ENCODE peak calls at places on chromosomes 12 and 14, in four cellular contexts. One of them, this sample, is unnamed.
A peak's percentile ranks its signal among the peaks of the same experiment; 100 is the strongest.

GRCh38 chr14:26528415-26529182 is 69.2 kb downstream of the NOVA1 start:
- DNase-seq in neuronal stem cell: no peak
- DNase-seq in IMR-90: peak; percentile 15
- DNase-seq in mesendoderm: no peak
- DNase-seq in this sample: no peak

GRCh38 chr14:70780396-70781075 is 28.8 kb downstream of the MAP3K9 start:
- DNase-seq in neuronal stem cell: no peak
- DNase-seq in IMR-90: no peak
- DNase-seq in mesendoderm: no peak
- DNase-seq in this sample: no peak

GRCh38 chr14:35988972-35989690 is 163.0 kb downstream of the BRMS1L start:
- DNase-seq in neuronal stem cell: no peak
- DNase-seq in IMR-90: no peak
- DNase-seq in mesendoderm: no peak
- DNase-seq in this sample: no peak

GRCh38 chr14:100640481-100641273 is 53.5 kb upstream of the BEGAIN start:
- DNase-seq in neuronal stem cell: no peak
- DNase-seq in IMR-90: peak; percentile 28
- DNase-seq in mesendoderm: no peak
- DNase-seq in this sample: no peak

GRCh38 chr14:105075364-105076295 is 10.4 kb upstream of the GPR132 start:
- DNase-seq in neuronal stem cell: no peak
- DNase-seq in IMR-90: peak; percentile 52
- DNase-seq in mesendoderm: peak; percentile 70
- DNase-seq in this sample: peak; percentile 69

GRCh38 chr14:60265163-60265562 is 16.1 kb downstream of the PPM1A start:
- DNase-seq in neuronal stem cell: no peak
- DNase-seq in IMR-90: no peak
- DNase-seq in mesendoderm: no peak
- DNase-seq in this sample: no peak

GRCh38 chr14:68824517-68825347 is 31.9 kb upstream of the ZFP36L1 start:
- DNase-seq in neuronal stem cell: peak; percentile 66
- DNase-seq in IMR-90: peak; percentile 62
- DNase-seq in mesendoderm: peak; percentile 91
- DNase-seq in this sample: peak; percentile 92

GRCh38 chr14:93068721-93069120 is 47.0 kb downstream of the ITPK1 start:
- DNase-seq in neuronal stem cell: no peak
- DNase-seq in IMR-90: no peak
- DNase-seq in mesendoderm: no peak
- DNase-seq in this sample: no peak

GRCh38 chr14:77542349-77543239 is 44.0 kb upstream of the ISM2 start:
- DNase-seq in neuronal stem cell: no peak
- DNase-seq in IMR-90: no peak
- DNase-seq in mesendoderm: peak; percentile 10
- DNase-seq in this sample: no peak

GRCh38 chr14:22570132-22570949 is 18.7 kb downstream of the DAD1 start:
- DNase-seq in neuronal stem cell: peak; percentile 91
- DNase-seq in IMR-90: peak; percentile 82
- DNase-seq in mesendoderm: peak; percentile 98
- DNase-seq in this sample: peak; percentile 90

GRCh38 chr12:96907681-96908163 is 665 bp downstream of the NEDD1 start:
- DNase-seq in neuronal stem cell: peak; percentile 37
- DNase-seq in IMR-90: peak; percentile 25
- DNase-seq in mesendoderm: peak; percentile 70
- DNase-seq in this sample: peak; percentile 52

GRCh38 chr12:76422154-76422877 is 74.1 kb upstream of the BBS10 start:
- DNase-seq in neuronal stem cell: no peak
- DNase-seq in IMR-90: peak; percentile 10
- DNase-seq in mesendoderm: no peak
- DNase-seq in this sample: no peak

GRCh38 chr14:39181026-39181692 is 6.1 kb downstream of the PNN start:
- DNase-seq in neuronal stem cell: no peak
- DNase-seq in IMR-90: no peak
- DNase-seq in mesendoderm: no peak
- DNase-seq in this sample: no peak

GRCh38 chr12:112349440-112349839 is 32.8 kb downstream of the HECTD4 start:
- DNase-seq in neuronal stem cell: no peak
- DNase-seq in IMR-90: peak; percentile 41
- DNase-seq in mesendoderm: no peak
- DNase-seq in this sample: no peak

GRCh38 chr12:26097046-26097878 is 27.6 kb downstream of the BHLHE41 start:
- DNase-seq in neuronal stem cell: peak; percentile 63
- DNase-seq in IMR-90: peak; percentile 76
- DNase-seq in mesendoderm: peak; percentile 79
- DNase-seq in this sample: peak; percentile 80

GRCh38 chr12:107670999-107671643 is 14.5 kb upstream of the PWP1 start:
- DNase-seq in neuronal stem cell: no peak
- DNase-seq in IMR-90: peak; percentile 7
- DNase-seq in mesendoderm: peak; percentile 67
- DNase-seq in this sample: peak; percentile 86

GRCh38 chr12:52239767-52240166 is 6.7 kb downstream of the KRT7 start:
- DNase-seq in neuronal stem cell: no peak
- DNase-seq in IMR-90: no peak
- DNase-seq in mesendoderm: no peak
- DNase-seq in this sample: no peak

GRCh38 chr14:104211242-104211641 is 72.9 kb downstream of the KIF26A start:
- DNase-seq in neuronal stem cell: no peak
- DNase-seq in IMR-90: no peak
- DNase-seq in mesendoderm: no peak
- DNase-seq in this sample: no peak

GRCh38 chr14:75999511-76000190 is 14.1 kb downstream of the IFT43 start:
- DNase-seq in neuronal stem cell: no peak
- DNase-seq in IMR-90: no peak
- DNase-seq in mesendoderm: no peak
- DNase-seq in this sample: no peak

GRCh38 chr12:47818382-47818700 is 1.4 kb downstream of the HDAC7 start:
- DNase-seq in neuronal stem cell: no peak
- DNase-seq in IMR-90: peak; percentile 43
- DNase-seq in mesendoderm: peak; percentile 57
- DNase-seq in this sample: peak; percentile 63
- H3K23ac ChIP-seq in neuronal stem cell: peak overlapping the region; percentile 66
- H3K23ac ChIP-seq in IMR-90: peak overlapping the region; percentile 83
- H3K23ac ChIP-seq in mesendoderm: peak overlapping the region; percentile 97
- H3K23ac ChIP-seq in this sample: no peak overlapping the region

GRCh38 chr12:30463636-30464035 is 232.0 kb downstream of the IPO8 start:
- DNase-seq in neuronal stem cell: no peak
- DNase-seq in IMR-90: no peak
- DNase-seq in mesendoderm: no peak
- DNase-seq in this sample: no peak
- H3K23ac ChIP-seq in neuronal stem cell: no peak overlapping the region
- H3K23ac ChIP-seq in IMR-90: no peak overlapping the region
- H3K23ac ChIP-seq in mesendoderm: no peak overlapping the region
- H3K23ac ChIP-seq in this sample: no peak overlapping the region

DNA sequence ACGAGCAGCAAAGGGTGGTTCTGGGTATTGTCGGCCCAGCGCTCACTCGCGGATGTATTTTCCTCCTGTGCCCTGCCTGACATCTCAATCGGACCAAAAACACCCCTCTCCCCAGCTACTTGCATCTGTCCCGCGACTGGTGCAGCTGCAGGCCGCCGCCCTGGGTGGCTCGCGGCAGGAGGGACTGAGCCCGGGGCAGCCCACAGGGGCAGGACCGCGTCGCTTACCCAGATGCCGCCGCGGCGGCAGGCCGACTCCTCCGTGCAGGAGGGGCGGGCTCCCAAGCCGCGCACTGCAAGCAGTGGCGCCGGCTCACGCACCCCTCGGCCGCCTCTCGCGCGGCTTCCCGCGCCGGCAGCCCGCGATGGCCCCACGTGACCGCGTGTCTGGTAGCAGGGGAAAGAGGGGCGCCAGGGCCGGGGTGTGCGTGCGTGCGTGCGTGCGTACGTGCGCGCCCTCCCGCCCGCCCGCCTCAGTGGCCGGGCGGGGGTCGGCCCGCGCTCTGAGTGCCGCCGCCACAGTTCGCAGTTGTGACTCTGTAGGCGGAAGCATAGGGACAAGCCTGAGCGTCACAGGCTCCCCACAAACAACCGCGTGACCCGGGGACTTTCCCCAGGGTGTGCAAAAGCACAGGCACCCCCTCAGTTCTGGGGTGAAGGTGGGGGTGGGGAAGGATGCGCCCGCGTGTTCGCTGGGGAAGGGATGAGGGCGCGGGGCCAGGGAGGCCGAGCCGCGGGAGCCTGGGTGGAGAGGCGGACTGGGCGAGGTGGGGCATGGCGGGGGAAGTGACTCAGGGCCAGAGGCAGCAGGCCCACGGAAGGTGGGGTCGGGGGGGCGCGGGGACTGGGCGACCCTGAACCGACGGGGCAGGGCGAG is at the start of gene ZBTB25:
- DNase-seq in neuronal stem cell: peak; percentile 93
- DNase-seq in IMR-90: peak; percentile 93
- DNase-seq in mesendoderm: peak; percentile 98
- DNase-seq in this sample: peak; percentile 94
- H3K23ac ChIP-seq in neuronal stem cell: peak within 1 kb of the TSS; percentile 99
- H3K23ac ChIP-seq in IMR-90: peak within 1 kb of the TSS; percentile 99
- H3K23ac ChIP-seq in mesendoderm: peak within 1 kb of the TSS; percentile 59
- H3K23ac ChIP-seq in this sample: no peak within 1 kb of the TSS

DNA sequence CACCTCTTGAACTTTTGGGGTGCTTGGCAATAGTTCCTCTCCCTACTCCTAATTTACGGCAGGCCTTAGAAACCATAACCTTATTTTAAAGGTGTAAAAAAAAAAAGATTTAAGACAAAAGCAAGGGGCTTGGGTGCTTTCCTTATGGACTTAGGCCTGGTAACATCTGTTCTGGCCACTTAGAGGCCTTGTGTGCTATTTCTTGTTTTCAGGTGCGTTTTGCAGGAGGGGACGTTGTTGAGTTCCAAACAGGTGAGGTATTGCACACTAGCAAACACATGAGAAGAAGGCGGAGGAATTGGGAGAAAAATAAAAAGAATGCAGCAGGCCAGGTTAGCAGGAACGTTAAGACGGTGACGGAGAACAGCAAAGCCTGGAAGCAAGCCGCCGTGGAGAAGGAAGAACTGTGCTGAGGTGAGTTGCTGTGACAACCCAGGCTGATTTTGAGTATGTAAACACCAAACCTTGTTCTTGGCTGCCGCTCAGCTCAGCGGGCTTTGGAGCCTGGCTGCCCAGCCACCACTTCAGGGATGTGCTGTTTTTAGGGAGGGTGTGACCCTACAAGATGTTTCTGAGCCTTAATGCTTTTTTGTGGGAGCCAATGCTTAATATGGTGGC is 17.4 kb downstream of the EMG1 start:
- DNase-seq in neuronal stem cell: no peak
- DNase-seq in IMR-90: no peak
- DNase-seq in mesendoderm: no peak
- DNase-seq in this sample: no peak
- H3K23ac ChIP-seq in neuronal stem cell: no peak overlapping the region
- H3K23ac ChIP-seq in IMR-90: no peak overlapping the region
- H3K23ac ChIP-seq in mesendoderm: no peak overlapping the region
- H3K23ac ChIP-seq in this sample: no peak overlapping the region

DNA sequence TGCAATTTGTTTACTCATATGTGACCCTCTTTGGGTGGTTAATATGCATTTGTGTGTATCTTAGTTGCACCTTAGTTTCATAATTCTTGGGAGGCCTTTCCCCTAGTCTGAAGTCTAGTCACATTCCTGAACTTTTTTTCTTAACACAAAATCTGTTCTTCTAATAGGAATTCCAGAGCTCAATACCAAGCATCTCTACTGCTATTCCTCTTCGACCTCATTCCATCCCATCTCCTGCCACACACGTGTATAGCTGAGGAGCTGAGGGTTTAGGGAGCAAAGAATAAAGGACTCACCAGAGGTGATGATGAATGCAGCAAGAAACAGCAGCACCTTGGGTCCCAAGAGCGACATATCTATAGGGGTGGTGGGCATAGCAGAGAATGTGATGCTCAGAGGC is 875 bp downstream of the MFAP5 start:
- DNase-seq in neuronal stem cell: no peak
- DNase-seq in IMR-90: no peak
- DNase-seq in mesendoderm: no peak
- DNase-seq in this sample: no peak
- H3K23ac ChIP-seq in neuronal stem cell: no peak overlapping the region
- H3K23ac ChIP-seq in IMR-90: no peak overlapping the region
- H3K23ac ChIP-seq in mesendoderm: no peak overlapping the region
- H3K23ac ChIP-seq in this sample: no peak overlapping the region

DNA sequence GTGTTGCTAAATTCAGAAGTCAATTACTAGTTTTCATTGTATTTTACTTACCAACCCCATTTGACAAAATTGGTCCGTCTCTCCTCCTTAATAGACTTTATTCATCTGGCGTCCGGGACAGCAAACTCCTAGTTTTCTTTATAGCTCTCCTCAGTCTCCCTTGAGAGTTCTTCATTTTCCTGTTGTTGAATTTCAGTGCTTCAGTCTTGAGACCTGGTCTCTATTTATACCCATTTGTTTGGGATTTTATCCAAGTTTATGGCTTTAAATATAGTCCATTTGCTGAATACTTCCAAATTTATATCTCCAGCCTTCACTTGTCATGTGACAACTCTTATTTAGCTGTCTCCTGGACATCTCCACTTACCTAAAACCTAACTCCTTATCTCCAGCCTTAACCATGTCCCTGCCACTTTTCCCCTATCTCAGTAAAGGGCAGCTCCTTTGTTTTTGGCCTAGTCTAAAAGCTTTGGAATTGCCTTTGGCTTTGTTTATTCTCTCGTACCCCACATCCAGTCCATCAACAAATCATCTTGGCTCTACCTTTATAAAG is 23.5 kb downstream of the KTN1 start:
- DNase-seq in neuronal stem cell: no peak
- DNase-seq in IMR-90: no peak
- DNase-seq in mesendoderm: no peak
- DNase-seq in this sample: no peak
- H3K23ac ChIP-seq in neuronal stem cell: no peak overlapping the region
- H3K23ac ChIP-seq in IMR-90: no peak overlapping the region
- H3K23ac ChIP-seq in mesendoderm: no peak overlapping the region
- H3K23ac ChIP-seq in this sample: no peak overlapping the region